ENCODE peak calls at places on chromosomes 3 and 15, in eight cellular contexts. U is Caki2; L is effector CD4-positive, alpha-beta T cell; Z is T-helper 2 cell; G is EL; R is AG04450; C is T-helper 9 cell; B is left ventricle myocardium inferior. W is an unnamed sample.

GRCh38 chr15:74174216-74174965 is 881 bp downstream of the ISLR start:
- DNase-seq in U (no peak), R (no peak), Z (no peak), G (no peak), B (peak), C (no peak), L (no peak), W (no peak)

GRCh38 chr3:141288331-141288990 is 56.8 kb downstream of the PXYLP1 start:
- DNase-seq in C (no peak), B (no peak), G (no peak), Z (no peak), U (no peak), L (no peak), R (no peak), W (no peak)

GRCh38 chr15:66076591-66077319 is 176.8 kb downstream of the MEGF11 start:
- DNase-seq in G (no peak), B (no peak), Z (no peak), R (no peak), U (no peak), C (no peak), L (no peak), W (no peak)

GRCh38 chr15:77905301-77905920 is 172.1 kb downstream of the TBC1D2B start:
- DNase-seq in C (no peak), L (no peak), R (no peak), Z (no peak), U (no peak), B (no peak), G (no peak), W (no peak)

GRCh38 chr3:175260145-175260794 is 401.1 kb downstream of the NAALADL2 start:
- DNase-seq in C (no peak), B (no peak), Z (no peak), R (no peak), L (no peak), G (peak), U (peak), W (peak)

GRCh38 chr3:130707914-130708601 is 38.6 kb downstream of the PIK3R4 start:
- DNase-seq in U (no peak), B (no peak), Z (no peak), G (no peak), R (no peak), L (no peak), C (no peak), W (no peak)

GRCh38 chr3:186251948-186252619 is 110.0 kb downstream of the DGKG start:
- DNase-seq in R (no peak), C (no peak), U (no peak), B (no peak), G (no peak), Z (no peak), L (no peak), W (no peak)

GRCh38 chr3:172391592-172392302 is 56.5 kb downstream of the GHSR start:
- DNase-seq in C (no peak), U (no peak), R (peak), B (no peak), Z (no peak), L (no peak), G (no peak), W (peak)

GRCh38 chr3:197680955-197681521 is 55.7 kb downstream of the RUBCN start:
- DNase-seq in R (no peak), B (no peak), C (no peak), L (no peak), U (no peak), Z (no peak), G (no peak), W (no peak)

GRCh38 chr15:29129221-29129620 is 140.4 kb downstream of the NSMCE3 start:
- DNase-seq in R (no peak), G (no peak), U (no peak), L (no peak), B (no peak), Z (no peak), C (no peak), W (no peak)

GRCh38 chr3:78139166-78139565 is 1099.3 kb downstream of the ROBO2 start:
- DNase-seq in C (no peak), B (no peak), U (peak), Z (no peak), G (peak), L (no peak), R (peak), W (peak)

GRCh38 chr3:17301271-17301670 is 416.5 kb downstream of the PLCL2 start:
- DNase-seq in Z (no peak), U (no peak), G (no peak), C (no peak), L (no peak), B (no peak), R (no peak), W (no peak)

GRCh38 chr15:40348471-40348864 is 2.4 kb upstream of the PHGR1 start:
- DNase-seq in Z (no peak), B (no peak), U (no peak), L (no peak), G (no peak), R (no peak), C (no peak), W (no peak)

GRCh38 chr3:117853923-117854322 is 1144.3 kb downstream of the TUSC7 start:
- DNase-seq in C (no peak), B (no peak), G (peak), U (peak), Z (no peak), L (no peak), R (peak), W (peak)

GRCh38 chr3:46576386-46576785 is 10.3 kb upstream of the LRRC2 start:
- DNase-seq in B (no peak), C (no peak), Z (no peak), U (no peak), L (no peak), G (no peak), R (no peak), W (no peak)

GRCh38 chr3:147937341-147937740 is 528.2 kb downstream of the ZIC1 start:
- DNase-seq in C (no peak), B (no peak), R (no peak), G (no peak), Z (no peak), U (no peak), L (no peak), W (peak)

GRCh38 chr3:48739955-48740823 is 23.2 kb upstream of the IP6K2 start:
- DNase-seq in G (peak), C (peak), B (peak), U (peak), Z (peak), L (peak), R (no peak), W (peak)

GRCh38 chr3:124976378-124976777 is 41.8 kb upstream of the MUC13 start:
- DNase-seq in L (no peak), R (no peak), G (no peak), Z (no peak), C (no peak), B (no peak), U (no peak), W (no peak)

GRCh38 chr15:81767076-81767475 is 278.7 kb downstream of the MEX3B start:
- DNase-seq in U (no peak), Z (no peak), C (no peak), G (no peak), L (no peak), R (no peak), B (no peak), W (no peak)

GRCh38 chr3:52250122-52250521 is 4.6 kb downstream of the PPM1M start:
- DNase-seq in L (no peak), B (no peak), C (no peak), Z (no peak), U (no peak), R (no peak), G (no peak), W (no peak)

GRCh38 chr3:138812806-138813205 is 21.9 kb downstream of the PIK3CB start:
- DNase-seq in U (no peak), Z (no peak), L (no peak), G (no peak), R (no peak), C (no peak), B (no peak), W (no peak)

GRCh38 chr15:55799287-55800212 is 56.6 kb upstream of the PRTG start:
- DNase-seq in U (peak), B (peak), Z (no peak), G (peak), C (no peak), R (no peak), L (no peak), W (peak)

GRCh38 chr3:195105841-195106417 is 165.0 kb downstream of the XXYLT1 start:
- DNase-seq in L (no peak), B (no peak), G (no peak), U (no peak), Z (no peak), C (no peak), R (no peak), W (no peak)

GRCh38 chr3:105997800-105998526 is 129.2 kb upstream of the CBLB start:
- DNase-seq in R (peak), Z (no peak), B (no peak), L (no peak), C (no peak), U (peak), G (peak), W (peak)

GRCh38 chr3:108388136-108389132 is 92.1 kb downstream of the HHLA2 start:
- DNase-seq in R (no peak), B (no peak), Z (no peak), U (no peak), G (no peak), C (no peak), L (no peak), W (peak)

GRCh38 chr3:189945935-189946709 is 174.6 kb downstream of the P3H2 start:
- DNase-seq in B (no peak), R (no peak), L (no peak), C (no peak), Z (no peak), U (no peak), G (no peak), W (no peak)

GRCh38 chr3:69646287-69647067 is 92.8 kb upstream of the MITF start:
- DNase-seq in B (no peak), R (no peak), U (no peak), L (no peak), G (no peak), C (no peak), Z (no peak), W (no peak)

GRCh38 chr3:66138336-66139234 is 82.2 kb upstream of the SLC25A26 start:
- DNase-seq in Z (no peak), R (no peak), L (no peak), B (peak), U (no peak), C (no peak), G (peak), W (peak)

GRCh38 chr3:167929937-167930336 is 165.8 kb downstream of the GOLIM4 start:
- DNase-seq in U (no peak), Z (no peak), L (no peak), G (no peak), R (no peak), B (no peak), C (no peak), W (no peak)

GRCh38 chr3:147191795-147192385 is 214.5 kb downstream of the ZIC4 start:
- DNase-seq in C (no peak), G (peak), U (peak), L (no peak), R (peak), Z (no peak), B (no peak), W (peak)

GRCh38 chr3:17137321-17137826 is 252.6 kb downstream of the PLCL2 start:
- DNase-seq in C (no peak), R (no peak), Z (no peak), B (no peak), G (no peak), L (no peak), U (no peak), W (no peak)

GRCh38 chr3:41200669-41201021 is 1.3 kb downstream of the CTNNB1 start:
- DNase-seq in Z (no peak), C (peak), U (peak), G (peak), R (no peak), B (no peak), L (peak), W (peak)

GRCh38 chr3:172317984-172318383 is 130.3 kb downstream of the GHSR start:
- DNase-seq in L (no peak), Z (no peak), C (no peak), U (peak), R (peak), G (peak), B (peak), W (peak)

GRCh38 chr3:42080452-42080872 is 10.7 kb upstream of the TRAK1 start:
- DNase-seq in Z (no peak), U (peak), C (no peak), L (no peak), B (no peak), R (no peak), G (peak), W (peak)

GRCh38 chr3:108407858-108408257 is 102.5 kb downstream of the MYH15 start:
- DNase-seq in Z (no peak), L (no peak), U (no peak), R (no peak), B (no peak), G (no peak), C (no peak), W (no peak)

GRCh38 chr3:99579246-99579645 is 59.1 kb upstream of the COL8A1 start:
- DNase-seq in L (no peak), U (no peak), R (peak), C (no peak), Z (no peak), B (no peak), G (peak), W (peak)

GRCh38 chr3:62577153-62577552 is 203.8 kb upstream of the FEZF2 start:
- DNase-seq in C (no peak), L (no peak), G (no peak), U (no peak), R (no peak), B (no peak), Z (no peak), W (no peak)

W was measured in astrocyte of the hippocampus.